ENCODE peak calls at places on chromosomes 2 and 18, in eight cellular contexts. U, Y, J, C, N, G, R and I are unnamed samples.

GRCh38 chr18:58213445-58213844 is 169.4 kb downstream of the NEDD4L start:
- DNase-seq in C (no peak), U (no peak), G (no peak), J (no peak), N (no peak), Y (no peak), R (no peak), I (no peak)

GRCh38 chr2:236371010-236371409 is 106.8 kb upstream of the ASB18 start:
- DNase-seq in G (no peak), U (no peak), J (no peak), N (no peak), Y (no peak), C (no peak), R (peak; percentile 31), I (no peak)

GRCh38 chr18:62329676-62330454 is 4.8 kb downstream of the TNFRSF11A start:
- DNase-seq in N (no peak), Y (peak; percentile 65), G (peak; percentile 65), C (no peak), R (no peak), U (peak; percentile 21), J (peak; percentile 82), I (no peak)

GRCh38 chr2:222655406-222655747 is 515 bp downstream of the FARSB start:
- DNase-seq in Y (no peak), R (no peak), U (peak; percentile 5), J (no peak), G (peak; percentile 46), C (peak; percentile 18), N (peak; percentile 6), I (no peak)

GRCh38 chr2:85844486-85844885 is 44.3 kb downstream of the ST3GAL5 start:
- DNase-seq in J (no peak), N (no peak), G (no peak), Y (no peak), C (no peak), U (no peak), R (no peak), I (no peak)

GRCh38 chr18:57446322-57446721 is 11.1 kb downstream of the ONECUT2 start:
- DNase-seq in C (peak; percentile 29), G (no peak), U (peak; percentile 70), N (no peak), R (no peak), J (no peak), Y (no peak), I (no peak)

GRCh38 chr18:24669502-24669901 is 209.1 kb downstream of the HRH4 start:
- DNase-seq in Y (no peak), G (no peak), U (no peak), C (no peak), N (no peak), J (no peak), R (no peak), I (no peak)

GRCh38 chr2:163681765-163682164 is 54.0 kb downstream of the FIGN start:
- DNase-seq in R (no peak), J (no peak), C (no peak), G (no peak), U (no peak), Y (no peak), N (no peak), I (no peak)

GRCh38 chr2:144514731-144515424 is 5.0 kb downstream of the ZEB2 start:
- DNase-seq in U (peak; percentile 23), N (no peak), Y (no peak), G (no peak), R (no peak), J (no peak), C (no peak), I (no peak)

DNA sequence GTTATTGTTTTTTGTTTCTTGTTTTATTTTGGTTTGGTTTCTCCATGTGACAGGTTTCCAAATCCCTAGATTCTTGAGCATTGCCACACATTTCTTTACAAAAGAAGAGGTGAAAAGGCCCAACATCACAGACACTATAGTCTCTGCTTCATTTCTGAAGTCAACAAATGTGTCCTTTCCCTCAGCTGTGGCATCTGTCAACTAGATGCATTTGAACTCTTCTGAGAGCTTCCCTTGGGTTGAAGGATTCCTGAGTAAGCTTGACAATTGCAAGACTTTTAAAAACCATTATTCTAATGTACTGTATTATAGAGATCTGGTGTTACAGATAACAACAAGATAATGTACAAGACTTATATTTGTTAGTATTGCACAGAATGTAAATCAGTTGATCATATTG is 703.3 kb upstream of the PKDCC start:
- DNase-seq in U (no peak), Y (no peak), N (no peak), G (no peak), J (no peak), C (no peak), R (no peak), I (no peak)
- TF ChIP-seq POLR2AphosphoS5 in U (no peak), Y (no peak), N (no peak), G (no peak), J (no peak), C (no peak), R (no peak), I (no peak)

DNA sequence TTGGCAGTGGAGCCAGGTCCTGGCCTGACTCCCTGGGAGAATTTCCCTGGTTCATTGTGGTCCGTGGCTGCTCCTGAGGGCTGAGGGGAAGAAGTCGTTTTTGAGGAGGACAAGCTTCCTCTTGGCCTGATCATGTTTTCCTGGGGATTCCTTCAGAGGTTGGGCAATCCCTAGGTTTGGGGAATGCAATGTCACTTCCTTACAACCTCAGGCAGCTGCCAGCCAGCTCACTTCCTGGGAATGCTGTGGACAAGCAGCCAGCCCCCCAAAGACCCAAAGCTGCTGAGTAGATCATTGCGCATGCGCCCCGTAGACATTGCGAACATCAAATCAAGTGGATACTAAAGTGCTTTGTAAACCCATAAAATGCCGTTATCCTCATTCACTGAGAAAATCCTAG is 7.7 kb upstream of the DNMT3A start:
- DNase-seq in G (peak; percentile 34), U (no peak), Y (no peak), R (no peak), N (no peak), J (no peak), C (no peak), I (no peak)
- TF ChIP-seq POLR2AphosphoS5 in G (no peak), U (no peak), Y (no peak), R (no peak), N (no peak), J (no peak), C (no peak), I (no peak)

GRCh38 chr18:70496749-70497294 is 208.0 kb downstream of the SOCS6 start:
- DNase-seq in J (no peak), R (no peak), Y (no peak), C (no peak), N (no peak), U (no peak), G (no peak), I (no peak)
- TF ChIP-seq POLR2AphosphoS5 in J (no peak), R (no peak), Y (no peak), C (no peak), N (no peak), U (no peak), G (no peak), I (no peak)

DNA sequence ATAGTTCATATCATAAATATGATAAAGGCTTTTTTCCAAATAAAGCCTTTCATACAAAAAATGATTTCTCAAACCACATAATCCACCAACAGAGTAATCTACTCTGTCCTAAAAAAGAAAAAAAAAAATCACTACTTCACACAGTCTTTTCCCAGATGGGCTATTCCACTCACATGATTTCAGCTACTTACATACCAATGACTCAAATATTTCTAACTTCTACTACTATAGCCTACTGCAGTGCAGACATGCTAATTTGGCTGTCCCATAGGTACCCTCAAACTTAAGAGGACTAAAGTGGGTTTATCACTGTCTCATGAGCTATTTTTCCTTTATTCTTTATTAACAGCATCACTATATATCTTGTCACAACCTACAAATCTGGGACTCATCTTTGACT is 57.4 kb downstream of the SLC66A3 start:
- DNase-seq in Y (no peak), U (no peak), G (no peak), C (no peak), J (no peak), N (no peak), R (no peak), I (no peak)
- TF ChIP-seq POLR2AphosphoS5 in Y (no peak), U (no peak), G (no peak), C (no peak), J (no peak), N (no peak), R (no peak), I (no peak)

DNA sequence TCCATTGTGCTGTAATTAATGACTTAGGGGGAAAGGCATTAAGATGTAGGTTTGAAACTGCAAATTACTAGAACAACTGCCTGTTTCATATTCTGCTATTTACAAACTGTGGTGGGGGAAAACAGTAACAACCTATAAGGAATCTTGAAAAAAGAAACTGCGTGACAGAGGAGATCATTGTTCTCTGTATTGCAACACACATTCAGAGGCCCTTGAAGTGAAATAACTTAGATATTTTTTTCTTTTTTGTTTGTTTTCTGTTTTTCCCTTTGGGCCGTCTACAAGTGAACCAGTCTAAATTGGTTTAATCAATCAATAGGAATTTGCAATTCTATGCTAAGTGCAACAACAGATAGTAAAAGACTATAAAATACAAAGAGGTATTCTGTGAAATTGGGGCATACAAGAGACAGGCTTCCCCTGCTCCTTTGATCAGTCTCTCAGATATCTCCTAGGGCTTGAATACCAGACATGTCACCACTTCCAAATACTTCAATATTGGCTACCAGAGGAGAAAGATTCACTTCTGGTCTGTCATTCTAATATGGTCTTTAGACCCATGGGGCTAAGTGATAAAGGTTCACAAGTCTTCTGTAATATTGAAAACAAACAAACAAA is 2055.1 kb upstream of the CELF4 start:
- DNase-seq in C (no peak), R (no peak), U (no peak), Y (no peak), G (no peak), J (no peak), N (no peak), I (no peak)
- TF ChIP-seq POLR2AphosphoS5 in C (no peak), R (no peak), U (no peak), Y (no peak), G (no peak), J (no peak), N (no peak), I (no peak)